ENCODE peak calls at places on chromosome 11, in six cellular contexts. A is left ventricle myocardium inferior, F is A549, S is body of pancreas, N is lung, D is IMR-90. B is an unnamed sample.

GRCh38 chr11:118894192-118894591 is 10.5 kb downstream of the CXCR5 start:
- DNase-seq in A (no peak), F (no peak), S (no peak), N (no peak), D (no peak), B (no peak)

GRCh38 chr11:90556612-90557011 is 333.8 kb upstream of the CHORDC1 start:
- DNase-seq in A (no peak), F (no peak), S (no peak), N (no peak), D (no peak), B (no peak)

GRCh38 chr11:119677840-119678239 is 51.2 kb downstream of the NECTIN1 start:
- DNase-seq in A (no peak), F (no peak), S (no peak), N (no peak), D (no peak), B (no peak)

GRCh38 chr11:14886509-14886908 is 5.5 kb downstream of the CYP2R1 start:
- DNase-seq in A (no peak), F (no peak), S (no peak), N (no peak), D (no peak), B (no peak)

GRCh38 chr11:64372802-64373597 is 14.0 kb downstream of the RPS6KA4 start:
- DNase-seq in A (no peak), F (peak; percentile 90), S (peak; percentile 54), N (no peak), D (no peak), B (no peak)

GRCh38 chr11:133835258-133836075 is 9.8 kb downstream of the SPATA19 start:
- DNase-seq in A (no peak), F (peak; percentile 73), S (peak; percentile 62), N (peak; percentile 34), D (peak; percentile 4), B (no peak)

GRCh38 chr11:12172493-12173013 is 62.2 kb downstream of the MICAL2 start:
- DNase-seq in A (no peak), F (no peak), S (no peak), N (no peak), D (no peak), B (no peak)

GRCh38 chr11:110859240-110859835 is 147.1 kb upstream of the ARHGAP20 start:
- DNase-seq in A (no peak), F (no peak), S (no peak), N (no peak), D (no peak), B (no peak)

GRCh38 chr11:68757711-68758110 is 6.4 kb upstream of the TESMIN start:
- DNase-seq in A (no peak), F (no peak), S (no peak), N (no peak), D (no peak), B (no peak)

GRCh38 chr11:119315139-119316016 is 1.6 kb downstream of the MCAM start:
- DNase-seq in A (peak; percentile 41), F (no peak), S (peak; percentile 56), N (no peak), D (no peak), B (no peak)

GRCh38 chr11:14544611-14545010 is 24.4 kb upstream of the PSMA1 start:
- DNase-seq in A (no peak), F (no peak), S (no peak), N (no peak), D (peak; percentile 33), B (no peak)

GRCh38 chr11:111450480-111451320 is 61.5 kb downstream of the BTG4 start:
- DNase-seq in A (no peak), F (no peak), S (no peak), N (no peak), D (peak; percentile 48), B (no peak)

GRCh38 chr11:42972741-42973140 is 339.1 kb upstream of the API5 start:
- DNase-seq in A (no peak), F (no peak), S (no peak), N (no peak), D (no peak), B (no peak)

GRCh38 chr11:126308271-126308671 is 4.4 kb downstream of the DCPS start:
- DNase-seq in A (no peak), F (no peak), S (no peak), N (no peak), D (no peak), B (no peak)

GRCh38 chr11:20022363-20023081 is 137.8 kb downstream of the DBX1 start:
- DNase-seq in A (no peak), F (peak; percentile 50), S (peak; percentile 51), N (no peak), D (peak; percentile 63), B (no peak)

GRCh38 chr11:2210366-2211112 is 38.9 kb upstream of the TH start:
- DNase-seq in A (no peak), F (no peak), S (peak; percentile 6), N (no peak), D (no peak), B (no peak)

GRCh38 chr11:35615911-35616900 is 2.1 kb upstream of the FJX1 start:
- DNase-seq in A (no peak), F (peak; percentile 64), S (no peak), N (no peak), D (peak; percentile 74), B (no peak)

GRCh38 chr11:78646564-78647185 is 72.0 kb upstream of the NARS2 start:
- DNase-seq in A (no peak), F (peak; percentile 60), S (peak; percentile 78), N (peak; percentile 65), D (peak; percentile 49), B (no peak)

GRCh38 chr11:38948392-38948791 is 2350.4 kb upstream of the RAG2 start:
- DNase-seq in A (no peak), F (no peak), S (no peak), N (no peak), D (no peak), B (no peak)

GRCh38 chr11:128666397-128666796 is 27.5 kb upstream of the FLI1 start:
- DNase-seq in A (no peak), F (no peak), S (no peak), N (no peak), D (no peak), B (no peak)
- H3K4me1 ChIP-seq in A (no peaks in the 10 kb centered on the region), F (no peaks in the 10 kb centered on the region), S (no peaks in the 10 kb centered on the region), N (peaks cover 6% of the 10 kb centered on the region), D (no peaks in the 10 kb centered on the region), B (no peaks in the 10 kb centered on the region)

GRCh38 chr11:113855803-113856202 is 19.6 kb downstream of the USP28 start:
- DNase-seq in A (no peak), F (no peak), S (no peak), N (no peak), D (no peak), B (no peak)

GRCh38 chr11:113859665-113860064 is 15.7 kb downstream of the USP28 start:
- DNase-seq in A (no peak), F (no peak), S (no peak), N (no peak), D (no peak), B (no peak)

GRCh38 chr11:113862430-113862829 is 12.9 kb downstream of the USP28 start:
- DNase-seq in A (no peak), F (peak; percentile 54), S (no peak), N (no peak), D (peak; percentile 71), B (no peak)

GRCh38 chr11:113856966-113857759 is 18.2 kb downstream of the USP28 start:
- DNase-seq in A (no peak), F (no peak), S (no peak), N (no peak), D (no peak), B (no peak)
- TF ChIP-seq CTCF in A (no peak), F (no peak), S (no peak), N (no peak), D (no peak), B (no peak)

GRCh38 chr11:8813658-8814057 is 97.3 kb upstream of the AKIP1 start:
- DNase-seq in A (peak; percentile 66), F (peak; percentile 85), S (peak; percentile 76), N (peak; percentile 84), D (peak; percentile 89), B (no peak)
- H3K27ac ChIP-seq in A (peak overlapping the region; percentile 57), F (peak overlapping the region; percentile 72), S (no peak overlapping the region), N (no peak overlapping the region), D (peak overlapping the region; percentile 54), B (peak overlapping the region; percentile 74)

GRCh38 chr11:27458182-27458581 is 14.4 kb downstream of the LGR4 start:
- DNase-seq in A (no peak), F (no peak), S (no peak), N (no peak), D (no peak), B (no peak)
- H3K4me1 ChIP-seq in A (peaks cover 43% of the 10 kb centered on the region), F (peaks cover 100% of the 10 kb centered on the region), S (peaks cover 96% of the 10 kb centered on the region), N (no peaks in the 10 kb centered on the region), D (peaks cover 3% of the 10 kb centered on the region), B (peaks cover 68% of the 10 kb centered on the region)

GRCh38 chr11:113278925-113279324 is 35.5 kb upstream of the TTC12 start:
- DNase-seq in A (no peak), F (no peak), S (no peak), N (no peak), D (no peak), B (no peak)
- TF ChIP-seq CTCF in A (peak; percentile 43), F (no peak), S (no peak), N (no peak), D (no peak), B (no peak)

GRCh38 chr11:128625316-128625715 is 38.0 kb upstream of the ETS1 start:
- DNase-seq in A (no peak), F (no peak), S (no peak), N (no peak), D (no peak), B (no peak)
- H3K27ac ChIP-seq in A (no peak overlapping the region), F (no peak overlapping the region), S (no peak overlapping the region), N (no peak overlapping the region), D (no peak overlapping the region), B (peak overlapping the region; percentile 23)

DNA sequence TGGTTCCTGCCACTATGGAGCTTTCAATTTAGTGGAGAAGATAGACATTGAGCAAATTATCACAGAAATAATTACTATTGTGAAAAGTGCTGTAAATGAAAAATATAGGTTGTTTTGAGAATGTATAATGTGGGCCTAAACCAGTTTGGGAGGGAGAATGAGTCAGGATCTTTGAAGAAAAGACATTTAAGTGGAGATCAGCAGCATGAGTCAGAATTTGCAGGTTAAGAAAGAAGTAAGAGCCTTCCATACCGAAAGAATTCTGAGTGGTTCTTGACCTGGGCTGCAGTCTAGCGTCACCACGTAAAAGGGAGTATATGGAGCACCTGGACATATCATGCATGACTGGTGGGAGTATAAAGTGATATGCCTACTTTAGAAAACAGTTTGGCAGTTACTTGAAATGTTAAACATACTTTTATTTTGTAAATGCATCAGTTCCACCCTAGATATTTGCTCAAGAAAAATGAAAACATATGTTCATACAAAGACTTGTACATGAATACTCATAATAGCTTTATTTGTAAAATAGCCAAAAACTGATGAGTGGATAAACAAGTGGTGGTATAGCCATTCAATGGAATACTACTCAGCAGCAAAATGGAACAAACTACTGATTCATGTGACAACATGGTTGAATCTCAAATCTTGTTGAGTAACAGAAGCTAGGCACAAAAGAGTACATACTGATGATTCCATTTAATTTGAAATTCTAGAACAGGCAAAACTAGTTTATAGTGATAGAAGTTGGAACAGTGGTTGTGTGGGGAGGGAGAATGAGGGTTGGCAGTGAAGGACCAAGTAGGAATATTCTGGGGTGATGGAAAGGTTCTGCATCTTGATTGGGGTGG is 99.2 kb downstream of the STIM1 start:
- DNase-seq in A (no peak), F (no peak), S (no peak), N (no peak), D (peak; percentile 58), B (no peak)
- H3K4me1 ChIP-seq in A (peaks cover 32% of the 10 kb centered on the region), F (peaks cover 29% of the 10 kb centered on the region), S (peaks cover 7% of the 10 kb centered on the region), N (no peaks in the 10 kb centered on the region), D (peaks cover 7% of the 10 kb centered on the region), B (peaks cover 21% of the 10 kb centered on the region)

GRCh38 chr11:23954317-23954716 is 542.5 kb upstream of the LUZP2 start:
- DNase-seq in A (no peak), F (no peak), S (no peak), N (no peak), D (peak; percentile 62), B (no peak)
- TF ChIP-seq CTCF in A (no peak), F (no peak), S (no peak), N (no peak), D (no peak), B (no peak)